ENCODE peak calls at places on chromosomes 13 and 19, in ten cellular contexts. E is OCI-LY7, P is body of pancreas, D is A549, B is Peyer's patch, F is Panc1, I is hepatocyte, L is MM.1S, O is cardiac fibroblast, J is NB4. S is an unnamed sample.

GRCh38 chr19:28836366-28836765 is 376.6 kb downstream of the UQCRFS1 start:
- DNase-seq in I (no peak), B (no peak), J (no peak), E (no peak), O (no peak), L (no peak), F (no peak), P (no peak), D (no peak), S (no peak)

GRCh38 chr13:107067381-107067780 is 499.4 kb upstream of the ARGLU1 start:
- DNase-seq in J (no peak), D (no peak), L (no peak), F (no peak), E (no peak), O (no peak), B (no peak), I (no peak), P (no peak), S (no peak)

GRCh38 chr19:19860756-19861390 is 4.8 kb upstream of the ZNF253 start:
- DNase-seq in B (no peak), J (no peak), P (peak), D (no peak), O (no peak), L (peak), I (peak), E (no peak), F (no peak), S (no peak)

GRCh38 chr19:518292-519231 is 11.3 kb downstream of the TPGS1 start:
- DNase-seq in L (no peak), P (no peak), E (no peak), F (no peak), O (no peak), J (no peak), I (peak), B (peak), D (no peak), S (no peak)

GRCh38 chr19:39828015-39828633 is 5.8 kb downstream of the DYRK1B start:
- DNase-seq in L (no peak), E (no peak), D (no peak), J (no peak), I (no peak), O (no peak), B (no peak), P (no peak), F (no peak), S (no peak)

GRCh38 chr19:46076951-46077814 is 36.4 kb upstream of the IGFL4 start:
- DNase-seq in I (peak), P (peak), J (peak), B (peak), D (peak), F (no peak), L (peak), O (peak), E (peak), S (peak)

GRCh38 chr19:23415561-23416191 is 20.4 kb upstream of the ZNF91 start:
- DNase-seq in J (no peak), L (no peak), O (peak), P (peak), D (no peak), E (no peak), F (no peak), I (peak), B (peak), S (no peak)

GRCh38 chr13:56736966-56737365 is 403.8 kb upstream of the PRR20A start:
- DNase-seq in E (no peak), D (no peak), J (no peak), B (no peak), P (no peak), O (no peak), F (no peak), L (no peak), I (no peak), S (no peak)

GRCh38 chr13:73656863-73657262 is 477.3 kb downstream of the KLF12 start:
- DNase-seq in J (no peak), O (peak), L (no peak), E (no peak), P (no peak), F (no peak), B (no peak), D (no peak), I (no peak), S (no peak)

GRCh38 chr13:21009036-21009435 is 52.4 kb downstream of the LATS2 start:
- DNase-seq in I (no peak), F (no peak), L (no peak), O (no peak), B (no peak), J (no peak), D (no peak), E (no peak), P (no peak), S (no peak)

GRCh38 chr13:53522034-53522433 is 493.4 kb downstream of the OLFM4 start:
- DNase-seq in P (no peak), I (no peak), D (no peak), E (no peak), B (no peak), L (peak), O (no peak), J (no peak), F (no peak), S (no peak)

GRCh38 chr19:33767898-33768413 is 28.7 kb upstream of the KCTD15 start:
- DNase-seq in P (no peak), D (peak), F (no peak), J (peak), L (peak), E (peak), I (peak), O (peak), B (no peak), S (no peak)

GRCh38 chr19:43798546-43799409 is 3.5 kb downstream of the LYPD5 start:
- DNase-seq in B (peak), L (no peak), D (peak), J (peak), F (no peak), P (peak), O (no peak), E (no peak), I (peak), S (no peak)

GRCh38 chr13:99505814-99506269 is 4.6 kb downstream of the TM9SF2 start:
- DNase-seq in J (peak), O (peak), F (no peak), P (no peak), L (no peak), B (no peak), E (no peak), D (peak), I (no peak), S (no peak)

GRCh38 chr13:62418872-62419271 is 1003.2 kb upstream of the PCDH20 start:
- DNase-seq in P (no peak), J (no peak), L (no peak), E (no peak), O (peak), I (no peak), B (no peak), D (no peak), F (no peak), S (no peak)

GRCh38 chr19:20928371-20928770 is 5.3 kb downstream of the ZNF85 start:
- DNase-seq in E (no peak), P (no peak), I (no peak), O (peak), D (no peak), L (no peak), F (no peak), J (no peak), B (no peak), S (no peak)

GRCh38 chr13:79128158-79128557 is 277.9 kb downstream of the RBM26 start:
- DNase-seq in P (no peak), B (no peak), O (peak), E (no peak), I (peak), D (peak), J (peak), L (no peak), F (no peak), S (peak)

GRCh38 chr13:74574964-74575728 is 440.9 kb upstream of the KLF12 start:
- DNase-seq in F (no peak), J (no peak), L (no peak), D (no peak), B (no peak), P (no peak), I (no peak), O (peak), E (no peak), S (no peak)

GRCh38 chr19:7618366-7618765 is 11.0 kb downstream of the XAB2 start:
- DNase-seq in L (no peak), D (peak), P (peak), I (peak), F (no peak), J (no peak), O (no peak), B (no peak), E (no peak), S (no peak)

GRCh38 chr19:43331435-43332010 is 22.0 kb upstream of the CD177 start:
- DNase-seq in F (no peak), I (no peak), E (no peak), L (no peak), J (no peak), P (no peak), O (no peak), B (no peak), D (no peak), S (no peak)

GRCh38 chr19:7869453-7869909 is 4.7 kb downstream of the PRR36 start:
- DNase-seq in P (peak), I (peak), E (peak), F (no peak), B (peak), D (peak), O (peak), L (peak), J (peak), S (no peak)

GRCh38 chr13:29174093-29174492 is 354.0 kb downstream of the MTUS2 start:
- DNase-seq in J (no peak), E (no peak), F (no peak), B (no peak), O (no peak), L (no peak), P (no peak), I (no peak), D (no peak), S (no peak)

GRCh38 chr13:100506154-100506553 is 82.4 kb downstream of the GGACT start:
- DNase-seq in L (peak), D (no peak), P (no peak), J (no peak), F (no peak), I (no peak), B (no peak), E (no peak), O (no peak), S (no peak)

GRCh38 chr19:18385675-18386542 is at the start of gene GDF15:
- DNase-seq in B (peak), L (no peak), I (peak), J (peak), E (peak), F (no peak), P (peak), O (peak), D (peak), S (peak)

GRCh38 chr19:47045867-47046470 is 2.5 kb downstream of the TMEM160 start:
- DNase-seq in I (no peak), O (no peak), B (no peak), E (no peak), D (no peak), J (peak), L (no peak), F (no peak), P (no peak), S (no peak)

GRCh38 chr13:94620286-94620896 is 18.7 kb downstream of the GPR180 start:
- DNase-seq in J (peak), D (peak), O (peak), F (no peak), B (no peak), P (no peak), I (peak), L (peak), E (peak), S (no peak)

GRCh38 chr19:33823341-33823740 is 26.7 kb downstream of the KCTD15 start:
- DNase-seq in B (no peak), P (no peak), D (no peak), I (no peak), E (no peak), F (no peak), L (no peak), J (no peak), O (no peak), S (no peak)

GRCh38 chr13:45658586-45659235 is 43.2 kb upstream of the ERICH6B start:
- DNase-seq in D (no peak), I (no peak), F (no peak), P (no peak), L (no peak), B (no peak), J (no peak), O (peak), E (no peak), S (no peak)

GRCh38 chr19:39915101-39915847 is 19.2 kb downstream of the FCGBP start:
- DNase-seq in I (peak), F (no peak), E (no peak), P (no peak), O (no peak), B (no peak), J (no peak), D (no peak), L (no peak), S (no peak)

GRCh38 chr13:65656740-65657329 is 1573.3 kb downstream of the PCDH9 start:
- DNase-seq in O (peak), I (no peak), P (no peak), D (peak), F (no peak), L (no peak), J (peak), B (no peak), E (peak), S (no peak)

DNA sequence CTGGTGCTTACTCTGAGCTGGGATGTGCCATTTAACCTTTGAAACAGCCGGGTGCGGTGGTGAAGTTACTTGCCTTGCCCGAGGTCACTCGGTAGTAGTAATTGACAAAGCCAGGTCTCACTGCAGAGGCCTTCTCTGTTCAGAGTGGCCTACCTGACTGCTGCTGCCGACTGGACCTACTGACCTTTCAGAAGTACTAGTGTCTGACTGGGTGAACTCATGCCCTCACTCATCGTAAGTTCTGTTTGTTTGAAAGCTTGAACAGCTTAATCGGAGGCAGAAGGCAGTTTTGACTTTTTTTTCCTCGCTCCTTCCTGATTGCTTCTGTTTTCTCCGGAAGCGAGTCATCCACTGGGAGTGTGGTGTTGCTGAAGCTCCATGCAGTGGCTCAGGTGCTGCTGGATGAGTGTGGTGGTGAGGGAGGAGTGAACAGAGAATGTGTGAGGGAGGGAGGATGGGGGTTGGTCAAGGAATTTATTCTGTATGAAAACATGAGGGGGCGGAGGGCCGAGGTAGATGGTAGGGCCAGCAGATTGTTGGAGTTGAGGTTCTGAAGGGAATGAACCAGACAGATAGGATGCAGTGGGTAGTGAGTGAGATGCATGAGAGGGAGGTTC is 2.7 kb downstream of the SPINT2 start:
- DNase-seq in P (peak), F (no peak), D (peak), O (peak), B (peak), E (no peak), J (no peak), I (peak), L (no peak), S (no peak)
- H3K4me3 ChIP-seq in P (no peak), F (peak), D (peak), O (no peak), B (no peak), E (no peak), J (no peak), I (no peak), L (no peak), S (peak)

DNA sequence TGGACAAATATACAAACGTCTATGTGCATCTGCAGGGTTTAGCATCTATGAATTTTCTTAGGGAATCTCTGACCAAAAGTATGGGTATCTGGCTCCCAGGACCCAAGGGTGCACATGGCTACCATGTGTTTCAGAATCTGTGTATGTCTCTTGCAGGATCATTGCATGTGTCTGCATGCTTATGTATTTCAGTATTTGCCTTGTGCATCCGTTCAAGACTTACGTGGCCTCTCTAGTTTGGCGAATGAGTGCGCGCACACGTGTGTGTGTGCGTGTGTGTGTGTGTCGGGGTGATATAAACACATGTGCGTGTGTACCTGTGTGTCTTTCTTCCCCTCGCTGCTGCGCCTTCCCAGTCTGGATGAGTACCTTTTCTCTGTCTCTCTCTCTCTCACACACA is 37.2 kb upstream of the POU2F2 start:
- DNase-seq in E (no peak), D (no peak), L (no peak), P (no peak), O (no peak), J (no peak), I (no peak), B (no peak), F (no peak), S (no peak)
- TF ChIP-seq CTCF in E (no peak), D (no peak), L (no peak), P (no peak), O (no peak), J (no peak), I (no peak), B (no peak), F (no peak), S (no peak)

DNA sequence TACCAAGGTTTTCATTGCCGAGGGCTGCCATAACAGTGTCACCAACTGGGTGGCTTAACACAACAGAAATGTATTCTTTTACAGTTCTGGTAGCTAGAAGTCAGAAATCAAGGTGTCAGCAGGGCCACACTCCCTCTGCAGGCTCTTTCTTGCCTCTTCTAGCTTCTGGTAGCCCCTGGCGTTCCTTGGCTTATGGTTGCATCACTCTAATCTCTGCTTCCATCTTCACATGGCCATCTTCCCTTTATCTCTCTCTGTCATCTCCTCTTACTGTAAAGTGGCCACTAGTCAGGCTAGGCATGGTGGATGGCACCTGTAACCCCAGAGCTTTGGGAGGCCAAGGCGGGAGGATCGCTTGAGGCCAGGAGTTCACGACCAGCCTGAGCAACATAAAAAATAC is 38.0 kb upstream of the MRI1 start:
- DNase-seq in B (no peak), O (no peak), J (peak), D (no peak), P (no peak), I (no peak), E (no peak), F (no peak), L (no peak), S (no peak)
- H3K4me3 ChIP-seq in B (no peak), O (no peak), J (no peak), D (no peak), P (no peak), I (no peak), E (no peak), F (no peak), L (no peak), S (no peak)

GRCh38 chr19:14361824-14362223 is 19.4 kb upstream of the ADGRE5 start:
- DNase-seq in E (peak), L (no peak), F (no peak), I (no peak), D (peak), B (no peak), P (no peak), O (peak), J (peak), S (no peak)
- TF ChIP-seq CTCF in E (peak), L (no peak), F (no peak), I (no peak), D (peak), B (peak), P (no peak), O (no peak), J (peak), S (no peak)

GRCh38 chr19:2453431-2454025 is 3.2 kb downstream of the LMNB2 start:
- DNase-seq in O (no peak), F (no peak), L (no peak), P (no peak), J (no peak), B (no peak), E (no peak), I (no peak), D (no peak), S (no peak)
- H3K4me3 ChIP-seq in O (no peak), F (no peak), L (no peak), P (no peak), J (no peak), B (no peak), E (no peak), I (no peak), D (no peak), S (no peak)

DNA sequence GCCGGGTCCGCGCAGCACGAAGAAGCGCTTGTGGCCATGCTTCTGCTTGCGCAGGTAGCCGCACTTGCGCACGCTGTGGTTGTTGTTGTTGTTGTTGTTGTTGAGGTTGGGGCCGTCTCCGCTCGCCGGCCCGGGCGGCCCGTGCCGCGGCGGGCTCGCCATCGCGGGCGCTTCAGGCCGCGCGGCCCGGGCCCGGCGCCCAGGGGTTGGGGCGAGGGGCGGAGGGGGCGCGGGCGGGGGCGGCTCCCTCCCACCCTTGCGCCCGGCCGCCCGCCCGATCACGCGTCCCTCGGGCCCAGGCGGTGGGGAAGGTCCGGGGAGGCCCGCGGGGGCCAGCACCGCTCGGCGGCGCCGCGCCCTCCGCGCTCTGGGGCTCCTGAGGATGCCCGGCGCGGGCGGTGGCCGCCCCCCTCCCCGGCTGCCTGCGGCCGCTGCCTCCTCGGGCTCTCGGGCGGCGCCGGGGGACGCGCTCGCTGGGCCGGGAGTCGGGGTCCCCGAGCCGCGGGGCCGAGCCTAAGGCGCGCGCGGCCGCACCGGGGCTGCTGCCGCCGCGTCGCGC is 412 bp downstream of the IRS2 start:
- DNase-seq in O (no peak), D (no peak), J (peak), B (no peak), I (peak), P (no peak), L (peak), E (no peak), F (no peak), S (no peak)
- TF ChIP-seq CTCF in O (no peak), D (no peak), J (no peak), B (no peak), I (no peak), P (no peak), L (no peak), E (no peak), F (no peak), S (no peak)

GRCh38 chr19:31231181-31231580 is 118.1 kb downstream of the TSHZ3 start:
- DNase-seq in I (no peak), F (no peak), B (no peak), P (no peak), L (no peak), O (peak), E (no peak), D (no peak), J (no peak), S (no peak)

GRCh38 chr19:31232220-31232619 is 117.0 kb downstream of the TSHZ3 start:
- DNase-seq in E (no peak), O (peak), L (no peak), I (no peak), P (no peak), D (no peak), B (no peak), F (no peak), J (no peak), S (no peak)

GRCh38 chr19:31223805-31224534 is 125.3 kb downstream of the TSHZ3 start:
- DNase-seq in L (no peak), O (peak), E (no peak), J (no peak), I (peak), P (no peak), B (no peak), F (no peak), D (no peak), S (no peak)

GRCh38 chr19:31220540-31220939 is 128.7 kb downstream of the TSHZ3 start:
- DNase-seq in B (no peak), E (peak), P (no peak), J (peak), I (no peak), L (no peak), F (no peak), D (peak), O (peak), S (no peak)

DNA sequence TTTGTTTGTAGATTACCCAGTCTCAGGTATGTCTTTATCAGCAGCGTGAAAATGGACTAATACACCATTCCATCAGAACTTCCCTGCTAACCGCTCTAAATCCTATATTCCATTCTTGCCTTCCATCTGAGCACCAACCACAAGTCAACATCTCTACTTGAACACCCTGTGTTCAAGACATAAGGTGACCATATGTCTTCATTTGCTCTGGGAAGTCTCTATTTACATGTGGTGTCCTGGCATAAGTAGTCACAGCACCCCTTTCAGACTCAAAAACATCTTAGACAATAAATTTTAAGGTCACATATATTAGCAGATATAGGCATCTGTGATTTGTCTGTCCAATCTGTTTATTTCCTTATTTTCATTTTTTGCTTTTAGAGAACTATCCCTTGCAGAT is 122.7 kb downstream of the TSHZ3 start:
- DNase-seq in P (no peak), I (no peak), L (no peak), B (no peak), F (no peak), E (no peak), O (no peak), D (no peak), J (no peak), S (no peak)
- H3K4me3 ChIP-seq in P (no peak), I (no peak), L (no peak), B (no peak), F (no peak), E (no peak), O (no peak), D (no peak), J (no peak), S (no peak)